ENCODE peak calls at places on chromosomes 7 and 10, in four cellular contexts. W, S, C and A are unnamed samples.
A peak's percentile ranks its signal among the peaks of the same experiment; 100 is the strongest.

GRCh38 chr7:154451480-154452457 is 399.6 kb downstream of the DPP6 start:
- DNase-seq in S (no peak), C (no peak), W (no peak), A (no peak)

GRCh38 chr7:117169907-117170306 is 153.0 kb downstream of the WNT2 start:
- DNase-seq in C (no peak), W (no peak), S (no peak), A (no peak)

GRCh38 chr7:142356166-142356565 is 98.3 kb upstream of the PRSS58 start:
- DNase-seq in W (no peak), C (no peak), S (no peak), A (no peak)

GRCh38 chr7:127885843-127886242 is 145.4 kb downstream of the LRRC4 start:
- DNase-seq in S (no peak), W (no peak), C (no peak), A (peak; percentile 19)

GRCh38 chr7:271266-272107 is 18.5 kb upstream of the FOXL3 start:
- DNase-seq in S (no peak), W (no peak), C (no peak), A (no peak)

GRCh38 chr7:2109936-2110585 is 122.7 kb downstream of the MAD1L1 start:
- DNase-seq in W (peak; percentile 36), S (peak; percentile 87), C (peak; percentile 70), A (peak; percentile 87)

GRCh38 chr10:61798711-61799110 is 102.8 kb upstream of the ARID5B start:
- DNase-seq in W (no peak), S (no peak), C (no peak), A (no peak)

GRCh38 chr10:131314799-131315198 is 3.3 kb upstream of the TCERG1L start:
- DNase-seq in S (no peak), W (no peak), C (no peak), A (no peak)

GRCh38 chr7:123437447-123437995 is 96.9 kb downstream of the IQUB start:
- DNase-seq in W (no peak), C (no peak), S (no peak), A (peak; percentile 12)

GRCh38 chr10:21764790-21765189 is 230.8 kb downstream of the MLLT10 start:
- DNase-seq in S (no peak), W (no peak), C (no peak), A (no peak)

GRCh38 chr10:30384791-30385201 is 35.7 kb upstream of the MTPAP start:
- DNase-seq in W (no peak), S (peak; percentile 58), C (peak; percentile 24), A (peak; percentile 59)

GRCh38 chr10:43598447-43598846 is 7.8 kb upstream of the ZNF485 start:
- DNase-seq in W (no peak), C (no peak), S (no peak), A (no peak)

GRCh38 chr10:35195361-35196306 is 69.0 kb downstream of the CREM start:
- DNase-seq in C (peak; percentile 78), W (peak; percentile 83), S (peak; percentile 70), A (peak; percentile 75)

GRCh38 chr7:128019330-128019729 is 11.9 kb downstream of the LRRC4 start:
- DNase-seq in W (no peak), S (no peak), C (no peak), A (no peak)

GRCh38 chr10:58488921-58489320 is 23.8 kb upstream of the BICC1 start:
- DNase-seq in C (no peak), S (no peak), W (no peak), A (no peak)

GRCh38 chr7:7719235-7719634 is 828 bp upstream of the RPA3 start:
- DNase-seq in S (no peak), C (peak; percentile 37), W (peak; percentile 77), A (peak; percentile 70)

GRCh38 chr10:95656291-95657164 is at the start of gene ALDH18A1:
- DNase-seq in S (peak; percentile 87), W (peak; percentile 66), C (peak; percentile 86), A (peak; percentile 93)
- TF ChIP-seq POLR2A in S (peak; percentile 78), W (peak; percentile 84), C (peak; percentile 74), A (peak; percentile 53)

GRCh38 chr10:60009316-60009715 is 103.0 kb upstream of the CCDC6 start:
- DNase-seq in W (no peak), S (no peak), C (no peak), A (no peak)

GRCh38 chr10:60006046-60006445 is 99.7 kb upstream of the CCDC6 start:
- DNase-seq in W (no peak), S (no peak), C (no peak), A (no peak)

GRCh38 chr10:60003709-60004191 is 97.4 kb upstream of the CCDC6 start:
- DNase-seq in S (no peak), W (no peak), C (no peak), A (no peak)

GRCh38 chr10:60008816-60009215 is 102.5 kb upstream of the CCDC6 start:
- DNase-seq in W (no peak), C (no peak), S (no peak), A (no peak)
- TF ChIP-seq MYC in W (no peak), C (no peak), S (no peak), A (no peak)

DNA sequence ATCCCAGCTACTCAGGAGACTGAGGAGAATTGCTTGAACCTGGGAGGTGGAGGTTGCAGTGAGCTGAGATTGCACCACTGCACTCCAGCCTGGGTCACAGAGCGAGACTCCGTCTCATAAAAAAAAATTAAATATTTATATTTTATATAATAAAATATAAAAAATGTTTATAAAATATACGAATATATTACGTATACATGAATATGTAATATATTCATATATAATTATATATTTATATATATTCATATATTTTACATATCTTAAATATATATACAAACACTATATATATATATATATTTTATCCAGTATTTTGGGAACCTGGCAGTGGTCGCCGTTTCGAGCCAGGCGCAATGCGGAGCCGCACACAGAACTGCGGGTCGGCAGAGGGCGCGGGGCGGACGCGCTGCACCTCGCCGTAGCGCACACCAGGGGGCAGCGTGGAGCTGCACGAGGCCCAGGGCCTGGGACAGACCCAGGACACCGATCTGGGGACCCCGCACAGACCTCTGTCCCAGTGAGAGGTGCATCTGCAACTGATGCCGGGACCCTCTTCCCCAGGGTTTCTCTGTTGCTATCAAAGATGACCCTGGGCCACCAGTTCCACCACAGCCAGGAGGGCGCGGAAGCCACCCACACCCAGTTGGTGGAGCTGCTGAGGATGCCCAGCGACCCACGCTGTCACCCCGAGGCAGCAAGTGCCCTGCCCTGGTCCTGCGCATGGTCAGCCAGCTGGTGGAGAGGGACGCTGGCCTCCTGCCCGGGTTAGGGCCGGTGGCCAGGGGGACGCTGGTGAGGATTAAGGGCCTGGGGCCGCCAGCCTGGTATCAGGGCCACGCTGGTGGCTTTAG is 22.7 kb downstream of the AP5Z1 start:
- DNase-seq in C (peak; percentile 31), S (peak; percentile 73), W (no peak), A (peak; percentile 74)
- TF ChIP-seq POLR2A in C (no peak), S (no peak), W (no peak), A (no peak)

GRCh38 chr7:50275430-50275829 is 29.1 kb upstream of the IKZF1 start:
- DNase-seq in W (no peak), C (no peak), S (no peak), A (no peak)

GRCh38 chr7:50273870-50274269 is 30.6 kb upstream of the IKZF1 start:
- DNase-seq in C (no peak), W (no peak), S (no peak), A (peak; percentile 69)

GRCh38 chr7:50278120-50278519 is 26.4 kb upstream of the IKZF1 start:
- DNase-seq in S (no peak), C (no peak), W (no peak), A (no peak)

GRCh38 chr7:50274361-50274760 is 30.2 kb upstream of the IKZF1 start:
- DNase-seq in C (no peak), S (no peak), W (no peak), A (peak; percentile 83)

DNA sequence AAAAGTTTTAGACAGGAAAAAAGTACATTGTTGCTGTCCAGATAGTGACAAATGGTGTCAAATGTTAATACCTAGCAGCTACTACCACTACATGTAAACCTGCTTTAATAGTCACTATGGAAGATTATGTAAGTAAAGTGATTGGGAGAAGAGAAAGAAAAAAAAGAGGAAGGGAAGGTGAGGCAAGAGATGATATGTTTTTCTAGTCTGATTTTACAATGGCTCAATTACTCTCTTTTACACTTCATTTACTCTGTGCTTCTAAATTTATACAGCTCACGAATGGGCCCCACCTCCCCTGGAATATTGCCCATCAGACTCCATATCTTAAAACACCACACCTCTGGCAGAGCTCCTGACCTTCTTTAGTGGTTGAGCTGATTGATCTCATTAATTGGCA is 28.1 kb upstream of the IKZF1 start:
- DNase-seq in S (no peak), C (no peak), W (no peak), A (peak; percentile 71)
- TF ChIP-seq MYC in S (no peak), C (no peak), W (no peak), A (no peak)

DNA sequence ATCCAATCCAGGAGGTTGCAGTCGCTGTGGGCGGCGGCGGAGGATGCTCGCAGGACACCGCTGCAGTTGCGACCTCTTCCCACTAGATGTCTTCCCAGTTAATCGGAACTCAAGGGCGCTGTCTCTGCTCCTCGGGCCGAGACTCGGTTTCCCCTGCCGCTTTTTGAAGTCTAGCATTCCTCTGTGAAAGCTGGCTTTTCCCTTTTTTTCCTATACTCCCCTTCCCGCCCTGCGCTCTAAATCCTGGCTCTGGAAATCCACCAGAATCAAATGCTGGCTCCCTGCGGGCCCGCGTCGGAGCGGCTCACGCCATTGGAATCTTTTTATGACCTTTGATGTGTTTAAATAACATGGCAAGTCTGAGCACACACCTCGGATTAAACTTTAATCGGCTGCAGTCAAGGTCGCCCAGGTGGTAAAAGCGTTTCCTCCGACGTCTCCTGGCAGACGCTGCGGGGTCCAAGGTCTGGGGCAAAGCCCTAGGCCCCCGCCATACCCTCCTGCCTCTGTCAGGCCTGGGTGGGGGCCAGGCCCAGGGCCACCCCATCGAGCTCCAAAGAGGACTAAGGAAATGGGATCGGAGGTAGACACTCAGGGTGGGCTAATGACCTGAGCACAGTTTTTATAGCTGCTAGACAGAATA is 10.7 kb upstream of the HOXA13 start:
- DNase-seq in S (peak; percentile 79), W (no peak), C (no peak), A (peak; percentile 52)
- TF ChIP-seq POLR2A in S (no peak), W (no peak), C (no peak), A (no peak)

GRCh38 chr7:95863623-95864022 is 91.3 kb downstream of the DYNC1I1 start:
- DNase-seq in W (no peak), S (no peak), C (no peak), A (no peak)
- TF ChIP-seq MYC in W (no peak), S (no peak), C (no peak), A (no peak)

GRCh38 chr7:135662373-135663114 is at the start of gene STMP1:
- DNase-seq in S (peak; percentile 88), C (peak; percentile 81), W (peak; percentile 66), A (peak; percentile 99)
- TF ChIP-seq POLR2A in S (peak; percentile 96), C (peak; percentile 95), W (peak; percentile 97), A (peak; percentile 94)

GRCh38 chr7:148473694-148474222 is 116.8 kb upstream of the C7orf33 start:
- DNase-seq in W (no peak), S (no peak), C (no peak), A (no peak)

GRCh38 chr7:148474421-148474820 is 116.1 kb upstream of the C7orf33 start:
- DNase-seq in C (no peak), W (no peak), S (no peak), A (no peak)

DNA sequence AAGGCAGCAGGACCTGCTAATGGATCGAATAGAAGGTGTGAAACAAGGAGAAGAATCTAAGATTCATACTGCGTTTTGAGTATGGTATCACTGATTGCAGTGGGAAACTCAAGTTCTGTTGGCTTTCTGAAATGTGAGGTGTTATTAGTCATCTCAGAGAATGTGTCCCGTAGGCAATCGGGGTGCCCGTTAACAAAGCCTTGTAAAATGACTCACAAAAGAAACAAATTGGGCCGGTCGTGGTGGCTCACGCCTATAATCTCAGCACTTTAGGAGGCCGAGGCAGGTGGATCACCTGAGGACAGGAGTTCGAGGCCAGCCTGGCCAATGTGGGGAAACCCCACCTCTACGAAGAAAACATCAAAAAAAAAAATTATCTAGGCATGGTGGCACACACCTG is 118.2 kb upstream of the C7orf33 start:
- DNase-seq in S (no peak), W (no peak), C (no peak), A (no peak)
- TF ChIP-seq MYC in S (no peak), W (no peak), C (no peak), A (no peak)